ENCODE peak calls at places on chromosomes 16 and 17, in five cellular contexts. N, L, E, S and I are unnamed samples.

GRCh38 chr16:79485020-79485419 is 115.5 kb downstream of the MAF start:
- DNase-seq in N (no peak), E (no peak), S (no peak), L (no peak), I (no peak)

GRCh38 chr17:54899201-54899600 is 1.5 kb upstream of the TOM1L1 start:
- DNase-seq in E (no peak), N (no peak), L (no peak), S (no peak), I (no peak)

GRCh38 chr16:30605148-30605547 is 5.0 kb downstream of the ZNF689 start:
- DNase-seq in L (no peak), N (no peak), S (no peak), E (no peak), I (no peak)

GRCh38 chr17:4968166-4968915 is 724 bp upstream of the SPAG7 start:
- DNase-seq in E (peak; percentile 16), S (no peak), N (peak; percentile 73), L (no peak), I (no peak)

GRCh38 chr17:71870546-71870862 is 250.3 kb upstream of the SOX9 start:
- DNase-seq in S (no peak), L (no peak), E (no peak), N (peak; percentile 9), I (no peak)

GRCh38 chr17:50906443-50906842 is 40.3 kb upstream of the TOB1 start:
- DNase-seq in E (no peak), L (no peak), S (no peak), N (no peak), I (no peak)

GRCh38 chr17:82583720-82584234 is 64.2 kb downstream of the FOXK2 start:
- DNase-seq in E (no peak), S (no peak), N (no peak), L (no peak), I (no peak)

GRCh38 chr16:84633622-84634021 is 14.7 kb upstream of the KLHL36 start:
- DNase-seq in S (no peak), L (no peak), E (no peak), N (no peak), I (no peak)

GRCh38 chr17:50180593-50180992 is 14.8 kb downstream of the SGCA start:
- DNase-seq in E (no peak), N (no peak), S (no peak), L (no peak), I (no peak)

GRCh38 chr17:77154187-77154586 is 13.4 kb downstream of the SEC14L1 start:
- DNase-seq in S (no peak), N (no peak), L (no peak), E (no peak), I (no peak)

GRCh38 chr17:68378202-68379149 is 78.8 kb downstream of the WIPI1 start:
- DNase-seq in S (no peak), L (no peak), N (no peak), E (peak; percentile 96), I (peak; percentile 99)

GRCh38 chr17:66165537-66166123 is 26.3 kb downstream of the CEP112 start:
- DNase-seq in E (peak; percentile 77), S (no peak), L (peak; percentile 69), N (peak; percentile 55), I (peak; percentile 76)

GRCh38 chr17:31449746-31450145 is 58.3 kb downstream of the RAB11FIP4 start:
- DNase-seq in S (no peak), N (no peak), L (no peak), E (no peak), I (no peak)

GRCh38 chr17:75059369-75060345 is 12.6 kb downstream of the KCTD2 start:
- DNase-seq in S (no peak), N (no peak), E (peak; percentile 84), L (no peak), I (peak; percentile 86)

GRCh38 chr17:75316253-75316652 is 27.0 kb upstream of the SLC25A19 start:
- DNase-seq in L (no peak), E (no peak), S (no peak), N (no peak), I (no peak)

GRCh38 chr17:64128787-64129514 is 993 bp downstream of the ERN1 start:
- DNase-seq in L (no peak), E (peak; percentile 44), N (no peak), S (no peak), I (peak; percentile 24)

GRCh38 chr17:70797166-70797565 is 627.8 kb downstream of the KCNJ2 start:
- DNase-seq in S (no peak), E (no peak), L (no peak), N (no peak), I (no peak)

GRCh38 chr17:38980455-38981217 is 13.4 kb upstream of the FBXO47 start:
- DNase-seq in L (no peak), E (no peak), S (no peak), N (no peak), I (no peak)

GRCh38 chr16:87661561-87661960 is 59.3 kb downstream of the JPH3 start:
- DNase-seq in L (no peak), E (peak; percentile 42), N (no peak), S (no peak), I (peak; percentile 61)

GRCh38 chr16:86877108-86877507 is 298.8 kb downstream of the FOXL1 start:
- DNase-seq in N (no peak), S (no peak), E (no peak), L (no peak), I (no peak)

GRCh38 chr17:34076743-34077631 is 178.1 kb upstream of the CCL2 start:
- DNase-seq in N (no peak), S (no peak), L (peak; percentile 14), E (no peak), I (no peak)

GRCh38 chr16:50944431-50944830 is 202.5 kb downstream of the CYLD start:
- DNase-seq in L (no peak), E (no peak), N (no peak), S (no peak), I (no peak)

GRCh38 chr16:13923703-13924298 is 3.8 kb downstream of the ERCC4 start:
- DNase-seq in E (peak; percentile 63), N (peak; percentile 62), S (no peak), L (peak; percentile 24), I (peak; percentile 70)

GRCh38 chr17:64178011-64178825 is 48.3 kb upstream of the ERN1 start:
- DNase-seq in E (no peak), L (no peak), S (no peak), N (no peak), I (no peak)

GRCh38 chr17:8941980-8942617 is 23.4 kb downstream of the PIK3R5 start:
- DNase-seq in L (no peak), S (no peak), E (no peak), N (no peak), I (no peak)

GRCh38 chr17:64259922-64260321 is 3.1 kb downstream of the TEX2 start:
- DNase-seq in N (no peak), L (no peak), S (no peak), E (no peak), I (no peak)

GRCh38 chr17:77834170-77835115 is 124.1 kb upstream of the TNRC6C start:
- DNase-seq in S (peak; percentile 37), L (no peak), E (peak; percentile 74), N (no peak), I (peak; percentile 85)

GRCh38 chr16:1601489-1601888 is 10.4 kb downstream of the IFT140 start:
- DNase-seq in L (no peak), N (no peak), S (no peak), E (no peak), I (no peak)

GRCh38 chr17:51546114-51546513 is 285.8 kb downstream of the UTP18 start:
- DNase-seq in N (no peak), E (no peak), L (no peak), S (no peak), I (no peak)

GRCh38 chr17:3744032-3744431 is 20.3 kb downstream of the HASPIN start:
- DNase-seq in E (no peak), L (no peak), S (no peak), N (no peak), I (no peak)

GRCh38 chr17:13996758-13997157 is 72.5 kb upstream of the COX10 start:
- DNase-seq in E (no peak), L (no peak), S (no peak), N (no peak), I (no peak)

GRCh38 chr17:40548491-40548981 is 16.7 kb downstream of the CCR7 start:
- DNase-seq in S (no peak), N (no peak), E (no peak), L (no peak), I (no peak)

GRCh38 chr17:83119987-83120864 is 40.8 kb downstream of the METRNL start:
- DNase-seq in L (no peak), S (no peak), E (no peak), N (no peak), I (no peak)

GRCh38 chr17:77209330-77209748 is 68.6 kb downstream of the SEC14L1 start:
- DNase-seq in L (peak; percentile 93), E (no peak), N (no peak), S (no peak), I (no peak)

GRCh38 chr16:87463722-87464690 is 28.8 kb downstream of the ZCCHC14 start:
- DNase-seq in N (no peak), E (peak; percentile 96), S (no peak), L (no peak), I (peak; percentile 64)

GRCh38 chr16:76222853-76223252 is 54.3 kb upstream of the CNTNAP4 start:
- DNase-seq in E (no peak), N (no peak), S (no peak), L (no peak), I (no peak)